ENCODE peak calls at places on chromosomes 13 and 19, in seven cellular contexts. T is ovary, D is heart right ventricle, X is AG04450, Y is GM12878, N is cardiac muscle cell, M is tibial artery. B is an unnamed sample.

GRCh38 chr13:27018882-27019281 is 152.7 kb downstream of the USP12 start:
- DNase-seq in M (no peak), D (no peak), N (peak), Y (no peak), T (no peak), X (no peak), B (no peak)

GRCh38 chr19:33683881-33684549 is 62.3 kb downstream of the CHST8 start:
- DNase-seq in M (no peak), N (peak), D (peak), T (no peak), Y (no peak), X (peak), B (no peak)

GRCh38 chr19:8192227-8192820 is 16.8 kb upstream of the CERS4 start:
- DNase-seq in T (no peak), M (no peak), N (no peak), X (no peak), D (no peak), Y (no peak), B (no peak)

GRCh38 chr19:18856385-18857126 is 24.8 kb downstream of the UPF1 start:
- DNase-seq in M (no peak), N (no peak), Y (no peak), X (no peak), T (no peak), D (no peak), B (no peak)

GRCh38 chr19:15252398-15253018 is 20.3 kb upstream of the EPHX3 start:
- DNase-seq in Y (no peak), N (no peak), M (peak), D (no peak), T (no peak), X (no peak), B (peak)

GRCh38 chr13:110319774-110320509 is 12.9 kb downstream of the COL4A2 start:
- DNase-seq in Y (no peak), T (no peak), M (no peak), X (no peak), D (no peak), N (no peak), B (peak)

GRCh38 chr13:40161008-40161694 is 505.3 kb downstream of the FOXO1 start:
- DNase-seq in X (no peak), T (no peak), M (no peak), Y (no peak), N (no peak), D (no peak), B (peak)

GRCh38 chr13:24923305-24923640 is 159.3 kb downstream of the RNF17 start:
- DNase-seq in D (peak), T (no peak), N (no peak), X (peak), M (no peak), Y (peak), B (no peak)

GRCh38 chr13:30607908-30608307 is 9.8 kb upstream of the USPL1 start:
- DNase-seq in M (no peak), N (no peak), T (no peak), X (no peak), D (no peak), Y (peak), B (no peak)

GRCh38 chr13:110419391-110419791 is 112.3 kb downstream of the COL4A2 start:
- DNase-seq in Y (no peak), X (no peak), T (no peak), D (peak), N (no peak), M (no peak), B (no peak)

GRCh38 chr19:37217855-37218591 is at the start of gene ZNF383:
- DNase-seq in X (peak), D (peak), T (peak), N (peak), M (peak), Y (peak), B (peak)

GRCh38 chr13:59700281-59700680 is 463.4 kb downstream of the DIAPH3 start:
- DNase-seq in D (no peak), N (no peak), M (no peak), T (no peak), X (no peak), Y (no peak), B (no peak)

GRCh38 chr13:111967572-111968201 is 99.3 kb upstream of the SOX1 start:
- DNase-seq in M (no peak), D (no peak), T (no peak), X (no peak), Y (no peak), N (no peak), B (no peak)

GRCh38 chr13:46850214-46850613 is 46.6 kb downstream of the HTR2A start:
- DNase-seq in X (no peak), T (no peak), N (no peak), Y (no peak), M (no peak), D (no peak), B (no peak)

GRCh38 chr19:23823952-23824389 is 65.3 kb upstream of the ZNF681 start:
- DNase-seq in X (no peak), T (no peak), N (peak), Y (peak), M (no peak), D (no peak), B (no peak)

GRCh38 chr13:79404985-79405384 is 1.1 kb downstream of the RBM26 start:
- DNase-seq in X (no peak), M (no peak), N (no peak), T (no peak), Y (no peak), D (no peak), B (no peak)

GRCh38 chr13:93727301-93728141 is 500.9 kb downstream of the GPC6 start:
- DNase-seq in M (no peak), T (no peak), X (no peak), D (no peak), N (peak), Y (no peak), B (no peak)

GRCh38 chr13:49560270-49561063 is 24.9 kb downstream of the RCBTB1 start:
- DNase-seq in D (no peak), M (no peak), N (peak), X (peak), Y (no peak), T (peak), B (no peak)

GRCh38 chr13:51805313-51805712 is 1.4 kb upstream of the DHRS12 start:
- DNase-seq in M (no peak), T (no peak), X (no peak), D (no peak), Y (no peak), N (no peak), B (no peak)

GRCh38 chr19:31113250-31113685 is 236.0 kb downstream of the TSHZ3 start:
- DNase-seq in X (no peak), N (no peak), D (no peak), M (no peak), T (no peak), Y (no peak), B (no peak)

GRCh38 chr19:12995596-12996541 is 594 bp downstream of the NFIX start:
- DNase-seq in D (peak), T (peak), M (no peak), N (no peak), Y (no peak), X (no peak), B (peak)

GRCh38 chr19:23665651-23666410 is 21.2 kb downstream of the ZNF675 start:
- DNase-seq in X (no peak), M (no peak), D (no peak), T (no peak), N (no peak), Y (no peak), B (no peak)

GRCh38 chr13:114078501-114079451 is 53.6 kb downstream of the RASA3 start:
- DNase-seq in M (peak), X (no peak), N (no peak), T (peak), D (no peak), Y (no peak), B (no peak)

GRCh38 chr13:40503966-40504591 is 162.4 kb downstream of the FOXO1 start:
- DNase-seq in D (no peak), X (no peak), T (no peak), M (no peak), N (no peak), Y (no peak), B (no peak)

GRCh38 chr19:33302974-33303790 is 848 bp upstream of the CEBPA start:
- DNase-seq in D (no peak), M (peak), T (peak), X (no peak), Y (no peak), N (peak), B (peak)

GRCh38 chr19:34960940-34961679 is 2.9 kb downstream of the ZNF792 start:
- DNase-seq in N (no peak), Y (no peak), T (no peak), D (no peak), M (no peak), X (no peak), B (no peak)

GRCh38 chr19:50357178-50358100 is 8.0 kb downstream of the NAPSA start:
- DNase-seq in D (peak), N (peak), Y (peak), M (peak), T (peak), X (no peak), B (peak)

GRCh38 chr19:40147693-40148347 is 43.4 kb upstream of the MAP3K10 start:
- DNase-seq in N (no peak), X (peak), M (no peak), T (no peak), Y (no peak), D (no peak), B (no peak)

GRCh38 chr19:49438261-49438660 is 3.1 kb downstream of the SLC17A7 start:
- DNase-seq in D (no peak), N (no peak), X (no peak), Y (no peak), T (no peak), M (no peak), B (no peak)

GRCh38 chr13:100097821-100098220 is 8.9 kb downstream of the PCCA start:
- DNase-seq in D (no peak), Y (no peak), T (no peak), N (no peak), X (no peak), M (no peak), B (no peak)

GRCh38 chr19:19758164-19758563 is 25.3 kb upstream of the ZNF14 start:
- DNase-seq in X (no peak), T (no peak), D (no peak), M (no peak), Y (no peak), N (no peak), B (no peak)

GRCh38 chr19:12801466-12802266 is at the start of the genes PRDX2 and THSD8:
- DNase-seq in D (peak), Y (no peak), T (peak), M (peak), X (no peak), N (peak), B (peak)

GRCh38 chr19:49699364-49699763 is 8.4 kb downstream of the CPT1C start:
- DNase-seq in X (no peak), Y (no peak), T (no peak), D (no peak), N (no peak), M (no peak), B (no peak)

GRCh38 chr19:30173593-30174356 is 198.4 kb upstream of the ZNF536 start:
- DNase-seq in Y (no peak), D (no peak), X (no peak), N (no peak), M (no peak), T (no peak), B (no peak)

GRCh38 chr13:61795580-61795979 is 379.9 kb upstream of the PCDH20 start:
- DNase-seq in Y (no peak), M (no peak), N (no peak), T (no peak), D (no peak), X (no peak), B (no peak)

GRCh38 chr13:52001120-52001731 is 10.0 kb downstream of the ATP7B start:
- DNase-seq in M (no peak), Y (no peak), N (peak), D (no peak), T (no peak), X (peak), B (no peak)

GRCh38 chr19:42488783-42489521 is 39.3 kb downstream of the CEACAM1 start:
- DNase-seq in Y (no peak), M (no peak), N (no peak), T (no peak), D (no peak), X (no peak), B (no peak)

GRCh38 chr13:48532473-48533206 is at the start of gene RCBTB2:
- DNase-seq in N (peak), X (peak), T (peak), Y (peak), M (peak), D (peak), B (peak)

GRCh38 chr13:48531416-48532145 is 1.3 kb downstream of the RCBTB2 start:
- DNase-seq in T (no peak), D (no peak), M (no peak), Y (peak), N (no peak), X (no peak), B (no peak)

GRCh38 chr13:48532146-48532472 is 771 bp downstream of the RCBTB2 start:
- DNase-seq in T (no peak), D (no peak), N (no peak), M (no peak), Y (peak), X (peak), B (no peak)

GRCh38 chr13:48528720-48529119 is 4.2 kb downstream of the RCBTB2 start:
- DNase-seq in D (no peak), T (no peak), X (no peak), N (no peak), M (no peak), Y (peak), B (no peak)

DNA sequence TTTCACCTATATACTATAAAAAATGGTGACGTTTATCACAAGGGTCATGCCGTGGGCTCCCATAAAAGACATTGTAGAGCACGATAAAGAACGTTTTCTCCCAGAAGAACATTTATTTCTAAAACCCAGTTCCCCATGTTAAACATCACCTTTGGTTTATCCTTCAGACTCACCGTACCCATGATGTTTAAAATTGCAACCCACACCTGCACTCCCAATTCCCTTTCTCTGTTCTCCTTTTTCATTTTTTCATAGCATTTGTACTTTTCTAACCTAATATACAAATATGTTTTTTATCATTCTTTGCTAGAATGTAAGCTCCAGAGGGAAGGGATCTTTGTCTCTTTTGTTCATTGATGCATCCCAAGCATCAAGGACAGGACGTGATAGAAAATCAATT is 2.0 kb downstream of the RCBTB2 start:
- DNase-seq in T (no peak), X (no peak), D (no peak), M (no peak), N (no peak), Y (peak), B (no peak)
- H3K27ac ChIP-seq in T (no peak), X (no peak), D (no peak), M (no peak), N (no peak), Y (peak), B (no peak)

GRCh38 chr19:28703400-28703956 is 509.5 kb downstream of the UQCRFS1 start:
- DNase-seq in X (no peak), Y (no peak), T (no peak), M (no peak), D (no peak), N (no peak), B (no peak)

GRCh38 chr19:28700176-28700575 is 512.8 kb downstream of the UQCRFS1 start:
- DNase-seq in T (no peak), X (no peak), Y (no peak), N (no peak), M (no peak), D (no peak), B (no peak)

GRCh38 chr19:28706693-28707092 is 506.3 kb downstream of the UQCRFS1 start:
- DNase-seq in M (no peak), N (no peak), Y (no peak), T (no peak), X (no peak), D (no peak), B (no peak)

GRCh38 chr19:28701491-28701890 is 511.5 kb downstream of the UQCRFS1 start:
- DNase-seq in M (no peak), X (no peak), Y (no peak), T (no peak), N (no peak), D (no peak), B (no peak)

DNA sequence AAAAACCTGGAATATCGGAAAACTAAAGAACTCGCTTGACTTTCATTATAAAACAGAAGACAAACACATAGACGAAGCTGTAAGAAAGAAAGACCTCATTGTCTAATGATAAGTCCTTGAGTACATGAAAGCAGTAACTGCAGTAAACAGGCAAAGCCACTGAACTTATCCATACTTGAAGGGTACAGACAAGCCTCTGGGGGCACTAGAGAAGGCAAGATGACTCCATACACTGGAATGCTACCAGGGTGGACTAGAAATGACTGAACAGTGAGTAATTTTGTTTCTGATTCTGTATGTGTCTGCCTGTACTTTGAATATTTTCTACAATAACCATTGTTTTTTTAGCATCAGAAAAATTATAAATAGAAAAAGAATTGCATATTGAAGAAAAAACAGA is 507.9 kb downstream of the UQCRFS1 start:
- DNase-seq in D (no peak), X (peak), M (no peak), T (no peak), N (peak), Y (no peak), B (no peak)
- TF ChIP-seq CTCF in D (no peak), X (peak), M (no peak), T (no peak), N (peak), Y (no peak), B (no peak)

GRCh38 chr19:2988568-2988967 is 11.2 kb downstream of the TLE6 start:
- DNase-seq in X (no peak), D (no peak), N (no peak), Y (no peak), M (no peak), T (no peak), B (no peak)

GRCh38 chr19:2989236-2989946 is 12.0 kb downstream of the TLE6 start:
- DNase-seq in T (no peak), N (no peak), D (no peak), Y (no peak), X (no peak), M (no peak), B (no peak)

GRCh38 chr19:2983351-2984195 is 6.2 kb downstream of the TLE6 start:
- DNase-seq in Y (no peak), D (peak), X (no peak), N (peak), M (peak), T (peak), B (peak)

GRCh38 chr19:2984196-2984490 is 6.8 kb downstream of the TLE6 start:
- DNase-seq in D (no peak), Y (no peak), T (no peak), X (no peak), N (no peak), M (no peak), B (no peak)

GRCh38 chr19:2986951-2987491 is 9.7 kb downstream of the TLE6 start:
- DNase-seq in N (peak), X (no peak), M (no peak), Y (no peak), D (no peak), T (no peak), B (no peak)
- H3K27ac ChIP-seq in N (no peak), X (no peak), M (no peak), Y (no peak), D (no peak), T (no peak), B (no peak)

DNA sequence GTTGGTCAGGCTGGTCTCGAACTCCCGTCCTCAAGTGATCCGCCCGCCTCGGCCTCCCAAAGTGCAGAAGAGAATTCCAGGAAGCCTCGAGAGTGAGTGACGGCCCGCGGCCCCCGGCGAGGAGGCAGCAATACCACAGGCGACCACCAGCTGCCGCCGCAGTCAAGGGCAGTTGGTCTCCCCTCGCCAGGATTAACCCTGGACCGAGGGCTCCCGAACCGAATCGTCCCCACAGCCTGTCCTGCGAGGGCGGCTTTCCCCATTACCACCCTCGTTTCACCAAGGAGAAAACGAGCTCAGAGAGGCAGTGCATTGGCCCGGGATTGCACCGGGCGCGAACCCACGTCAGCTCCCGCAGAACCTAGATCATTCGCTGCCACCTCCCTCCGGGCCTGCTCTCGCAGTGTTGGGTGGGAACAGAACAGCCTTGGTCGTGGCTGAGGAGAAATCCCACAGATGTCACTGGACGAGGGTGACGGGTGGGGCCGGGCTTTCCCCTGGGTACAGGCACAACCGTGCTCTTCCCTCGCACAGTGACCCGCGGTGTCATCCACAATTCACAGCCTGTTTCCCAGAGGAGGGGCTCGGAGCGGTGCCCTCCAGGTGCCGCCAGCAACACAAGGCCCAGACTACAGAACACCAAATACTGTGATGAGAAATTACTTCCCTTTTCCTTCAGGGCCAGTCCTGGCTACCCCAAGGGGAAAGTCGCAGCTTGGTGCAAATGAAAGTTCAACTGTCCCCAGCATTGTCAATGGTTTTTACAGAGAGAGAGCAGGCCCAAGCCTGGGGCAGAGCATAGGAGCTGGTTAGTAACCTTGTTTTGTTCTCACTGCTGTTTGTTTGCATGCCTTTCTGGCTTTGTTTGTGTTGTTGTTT is 24.8 kb downstream of the C2CD4C start:
- DNase-seq in X (no peak), M (no peak), Y (peak), T (no peak), D (no peak), N (peak), B (no peak)
- TF ChIP-seq CTCF in X (peak), M (peak), Y (peak), T (no peak), D (peak), N (peak), B (peak)

GRCh38 chr13:98226520-98226919 is 49.5 kb upstream of the RNF113B start:
- DNase-seq in N (no peak), D (no peak), X (no peak), M (no peak), Y (no peak), T (no peak), B (no peak)
- H3K27ac ChIP-seq in N (no peak), D (no peak), X (no peak), M (no peak), Y (no peak), T (no peak), B (no peak)

GRCh38 chr19:55112781-55113569 is 4.5 kb downstream of the PPP1R12C start:
- DNase-seq in N (no peak), M (no peak), T (no peak), X (no peak), D (no peak), Y (no peak), B (no peak)
- TF ChIP-seq CTCF in N (no peak), M (no peak), T (no peak), X (no peak), D (no peak), Y (peak), B (no peak)

DNA sequence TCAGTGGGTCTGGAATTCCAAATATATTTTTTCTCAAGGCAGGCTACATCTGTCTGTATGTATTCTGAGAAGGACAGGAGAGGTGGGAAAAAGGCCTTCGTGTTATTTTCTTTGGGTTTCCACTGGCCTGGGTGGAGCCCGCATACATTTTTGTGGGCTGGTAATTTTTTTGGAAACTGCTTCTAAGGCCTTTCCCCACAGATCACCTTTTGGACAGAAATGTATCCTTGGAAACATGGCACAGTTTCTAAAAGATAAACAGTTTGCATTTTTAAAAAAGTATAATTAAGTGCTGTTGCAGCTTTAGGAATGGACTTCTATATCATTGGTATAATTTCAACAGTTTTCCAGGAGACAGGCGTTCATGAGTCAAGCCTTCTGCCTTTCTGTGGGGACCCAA is 9.0 kb downstream of the RFX2 start:
- DNase-seq in T (no peak), Y (no peak), D (no peak), X (no peak), M (no peak), N (no peak), B (no peak)
- H3K27ac ChIP-seq in T (no peak), Y (no peak), D (no peak), X (no peak), M (peak), N (no peak), B (peak)